ENCODE peak calls at places on chromosomes 12 and 14, in seven cellular contexts. One of them, this sample, is unnamed.

GRCh38 chr12:38399711-38400205 is 83.2 kb downstream of the ALG10B start:
- DNase-seq in fibroblast of lung: no peak
- DNase-seq in hepatocyte: no peak
- DNase-seq in HCT116: no peak
- DNase-seq in neural progenitor cell: peak; percentile 38
- DNase-seq in mammary epithelial cell: no peak
- DNase-seq in endothelial cell of umbilical vein: no peak
- DNase-seq in this sample: peak; percentile 2

GRCh38 chr12:90896164-90896563 is 58.8 kb downstream of the CCER1 start:
- DNase-seq in fibroblast of lung: peak; percentile 56
- DNase-seq in hepatocyte: no peak
- DNase-seq in HCT116: peak; percentile 18
- DNase-seq in neural progenitor cell: no peak
- DNase-seq in mammary epithelial cell: peak; percentile 64
- DNase-seq in endothelial cell of umbilical vein: peak; percentile 23
- DNase-seq in this sample: no peak

GRCh38 chr14:35897616-35898111 is 71.5 kb downstream of the BRMS1L start:
- DNase-seq in fibroblast of lung: no peak
- DNase-seq in hepatocyte: no peak
- DNase-seq in HCT116: no peak
- DNase-seq in neural progenitor cell: peak; percentile 81
- DNase-seq in mammary epithelial cell: no peak
- DNase-seq in endothelial cell of umbilical vein: no peak
- DNase-seq in this sample: no peak

GRCh38 chr12:123269980-123270379 is 1.7 kb downstream of the CDK2AP1 start:
- DNase-seq in fibroblast of lung: no peak
- DNase-seq in hepatocyte: peak; percentile 24
- DNase-seq in HCT116: no peak
- DNase-seq in neural progenitor cell: peak; percentile 47
- DNase-seq in mammary epithelial cell: peak; percentile 29
- DNase-seq in endothelial cell of umbilical vein: peak; percentile 16
- DNase-seq in this sample: peak; percentile 33

GRCh38 chr12:84974177-84974815 is 61.7 kb upstream of the SLC6A15 start:
- DNase-seq in fibroblast of lung: no peak
- DNase-seq in hepatocyte: no peak
- DNase-seq in HCT116: no peak
- DNase-seq in neural progenitor cell: no peak
- DNase-seq in mammary epithelial cell: no peak
- DNase-seq in endothelial cell of umbilical vein: no peak
- DNase-seq in this sample: peak; percentile 47

GRCh38 chr12:53480425-53481107 is 18.7 kb downstream of the MAP3K12 start:
- DNase-seq in fibroblast of lung: no peak
- DNase-seq in hepatocyte: no peak
- DNase-seq in HCT116: no peak
- DNase-seq in neural progenitor cell: no peak
- DNase-seq in mammary epithelial cell: no peak
- DNase-seq in endothelial cell of umbilical vein: no peak
- DNase-seq in this sample: no peak

GRCh38 chr12:29796823-29797263 is 13.1 kb upstream of the TMTC1 start:
- DNase-seq in fibroblast of lung: peak; percentile 97
- DNase-seq in hepatocyte: peak; percentile 60
- DNase-seq in HCT116: peak; percentile 29
- DNase-seq in neural progenitor cell: peak; percentile 55
- DNase-seq in mammary epithelial cell: peak; percentile 81
- DNase-seq in endothelial cell of umbilical vein: peak; percentile 87
- DNase-seq in this sample: peak; percentile 34

GRCh38 chr12:47634127-47634526 is 71.7 kb downstream of the RPAP3 start:
- DNase-seq in fibroblast of lung: no peak
- DNase-seq in hepatocyte: no peak
- DNase-seq in HCT116: no peak
- DNase-seq in neural progenitor cell: no peak
- DNase-seq in mammary epithelial cell: no peak
- DNase-seq in endothelial cell of umbilical vein: no peak
- DNase-seq in this sample: no peak

GRCh38 chr12:82184844-82185243 is 173.3 kb downstream of the CCDC59 start:
- DNase-seq in fibroblast of lung: no peak
- DNase-seq in hepatocyte: no peak
- DNase-seq in HCT116: no peak
- DNase-seq in neural progenitor cell: no peak
- DNase-seq in mammary epithelial cell: no peak
- DNase-seq in endothelial cell of umbilical vein: no peak
- DNase-seq in this sample: no peak

GRCh38 chr14:96016761-96017160 is 22.4 kb upstream of the C14orf132 start:
- DNase-seq in fibroblast of lung: no peak
- DNase-seq in hepatocyte: peak; percentile 28
- DNase-seq in HCT116: no peak
- DNase-seq in neural progenitor cell: peak; percentile 67
- DNase-seq in mammary epithelial cell: no peak
- DNase-seq in endothelial cell of umbilical vein: no peak
- DNase-seq in this sample: no peak

GRCh38 chr12:56993346-56993745 is 13.0 kb downstream of the ZBTB39 start:
- DNase-seq in fibroblast of lung: no peak
- DNase-seq in hepatocyte: no peak
- DNase-seq in HCT116: no peak
- DNase-seq in neural progenitor cell: no peak
- DNase-seq in mammary epithelial cell: no peak
- DNase-seq in endothelial cell of umbilical vein: no peak
- DNase-seq in this sample: no peak

GRCh38 chr12:30974746-30975500 is 48.4 kb downstream of the TSPAN11 start:
- DNase-seq in fibroblast of lung: no peak
- DNase-seq in hepatocyte: no peak
- DNase-seq in HCT116: no peak
- DNase-seq in neural progenitor cell: no peak
- DNase-seq in mammary epithelial cell: no peak
- DNase-seq in endothelial cell of umbilical vein: no peak
- DNase-seq in this sample: no peak

GRCh38 chr14:91311284-91311662 is 66.8 kb upstream of the GPR68 start:
- DNase-seq in fibroblast of lung: no peak
- DNase-seq in hepatocyte: no peak
- DNase-seq in HCT116: no peak
- DNase-seq in neural progenitor cell: no peak
- DNase-seq in mammary epithelial cell: no peak
- DNase-seq in endothelial cell of umbilical vein: no peak
- DNase-seq in this sample: no peak

GRCh38 chr14:36226164-36226563 is 49.6 kb upstream of the PTCSC3 start:
- DNase-seq in fibroblast of lung: no peak
- DNase-seq in hepatocyte: no peak
- DNase-seq in HCT116: no peak
- DNase-seq in neural progenitor cell: no peak
- DNase-seq in mammary epithelial cell: peak; percentile 9
- DNase-seq in endothelial cell of umbilical vein: no peak
- DNase-seq in this sample: no peak

GRCh38 chr12:52826611-52827498 is 7.3 kb downstream of the KRT79 start:
- DNase-seq in fibroblast of lung: no peak
- DNase-seq in hepatocyte: no peak
- DNase-seq in HCT116: no peak
- DNase-seq in neural progenitor cell: no peak
- DNase-seq in mammary epithelial cell: no peak
- DNase-seq in endothelial cell of umbilical vein: no peak
- DNase-seq in this sample: no peak

DNA sequence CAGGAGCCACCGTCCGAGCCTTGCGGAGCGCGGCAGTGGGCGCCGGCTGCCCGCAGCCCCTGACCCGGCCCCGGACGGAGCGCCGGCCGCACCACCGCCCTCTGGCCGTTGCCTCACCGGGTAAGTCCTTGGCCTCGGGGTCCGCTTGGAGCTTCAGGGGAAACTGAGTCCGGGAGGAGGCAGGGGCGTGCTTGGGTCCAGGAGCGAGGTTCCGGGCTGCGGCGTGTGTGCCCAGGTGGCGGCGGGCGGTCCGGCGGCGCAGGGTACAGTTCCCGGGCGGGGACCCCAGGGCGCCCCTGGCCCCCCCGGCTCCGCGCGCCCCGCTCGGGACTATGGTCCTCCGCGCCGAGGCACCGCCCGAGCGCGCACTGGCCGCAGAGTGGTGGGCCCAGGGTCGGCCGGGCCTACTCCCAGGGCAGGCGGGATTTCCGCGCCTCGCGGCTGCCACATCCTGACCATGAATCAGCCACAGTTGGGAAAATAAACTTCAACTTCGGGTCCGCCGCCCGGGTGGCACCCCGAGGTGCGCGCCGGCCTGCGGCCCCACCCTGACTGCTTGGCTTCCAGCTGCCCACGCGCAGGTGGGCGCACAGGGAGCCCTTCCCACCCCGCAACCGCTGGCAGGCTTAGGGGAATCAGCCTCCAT is 325 bp downstream of the INF2 start:
- DNase-seq in fibroblast of lung: peak; percentile 17
- DNase-seq in hepatocyte: no peak
- DNase-seq in HCT116: no peak
- DNase-seq in neural progenitor cell: no peak
- DNase-seq in mammary epithelial cell: peak; percentile 30
- DNase-seq in endothelial cell of umbilical vein: no peak
- DNase-seq in this sample: no peak
- H3K4me1 ChIP-seq in fibroblast of lung: peaks cover 33% of the 10 kb centered on the region
- H3K4me1 ChIP-seq in hepatocyte: peaks cover 36% of the 10 kb centered on the region
- H3K4me1 ChIP-seq in HCT116: peaks cover 41% of the 10 kb centered on the region
- H3K4me1 ChIP-seq in neural progenitor cell: peaks cover 41% of the 10 kb centered on the region
- H3K4me1 ChIP-seq in mammary epithelial cell: peaks cover 74% of the 10 kb centered on the region
- H3K4me1 ChIP-seq in endothelial cell of umbilical vein: peaks cover 33% of the 10 kb centered on the region
- H3K4me1 ChIP-seq in this sample: peaks cover 17% of the 10 kb centered on the region

GRCh38 chr14:22982477-22983245 is at the start of gene AJUBA:
- DNase-seq in fibroblast of lung: peak; percentile 92
- DNase-seq in hepatocyte: peak; percentile 93
- DNase-seq in HCT116: peak; percentile 78
- DNase-seq in neural progenitor cell: peak; percentile 94
- DNase-seq in mammary epithelial cell: peak; percentile 92
- DNase-seq in endothelial cell of umbilical vein: peak; percentile 88
- DNase-seq in this sample: peak; percentile 98

GRCh38 chr14:22981090-22982012 is 1.0 kb downstream of the AJUBA start:
- DNase-seq in fibroblast of lung: no peak
- DNase-seq in hepatocyte: peak; percentile 60
- DNase-seq in HCT116: no peak
- DNase-seq in neural progenitor cell: peak; percentile 57
- DNase-seq in mammary epithelial cell: peak; percentile 34
- DNase-seq in endothelial cell of umbilical vein: peak; percentile 45
- DNase-seq in this sample: no peak

GRCh38 chr14:22979748-22980392 is 2.5 kb downstream of the AJUBA start:
- DNase-seq in fibroblast of lung: no peak
- DNase-seq in hepatocyte: no peak
- DNase-seq in HCT116: no peak
- DNase-seq in neural progenitor cell: no peak
- DNase-seq in mammary epithelial cell: peak; percentile 79
- DNase-seq in endothelial cell of umbilical vein: no peak
- DNase-seq in this sample: no peak

GRCh38 chr14:22980672-22981089 is 1.7 kb downstream of the AJUBA start:
- DNase-seq in fibroblast of lung: no peak
- DNase-seq in hepatocyte: peak; percentile 85
- DNase-seq in HCT116: no peak
- DNase-seq in neural progenitor cell: peak; percentile 87
- DNase-seq in mammary epithelial cell: peak; percentile 69
- DNase-seq in endothelial cell of umbilical vein: no peak
- DNase-seq in this sample: peak; percentile 70

GRCh38 chr14:22982013-22982476 is 306 bp downstream of the AJUBA start:
- DNase-seq in fibroblast of lung: no peak
- DNase-seq in hepatocyte: no peak
- DNase-seq in HCT116: no peak
- DNase-seq in neural progenitor cell: no peak
- DNase-seq in mammary epithelial cell: peak; percentile 27
- DNase-seq in endothelial cell of umbilical vein: peak; percentile 28
- DNase-seq in this sample: peak; percentile 37
- TF ChIP-seq EZH2 in fibroblast of lung: no peak
- TF ChIP-seq EZH2 in hepatocyte: no peak
- TF ChIP-seq EZH2 in HCT116: no peak
- TF ChIP-seq EZH2 in neural progenitor cell: no peak
- TF ChIP-seq EZH2 in mammary epithelial cell: no peak
- TF ChIP-seq EZH2 in endothelial cell of umbilical vein: no peak
- TF ChIP-seq EZH2 in this sample: no peak

GRCh38 chr14:63295991-63296630 is 22.6 kb downstream of the GPHB5 start:
- DNase-seq in fibroblast of lung: no peak
- DNase-seq in hepatocyte: no peak
- DNase-seq in HCT116: no peak
- DNase-seq in neural progenitor cell: no peak
- DNase-seq in mammary epithelial cell: no peak
- DNase-seq in endothelial cell of umbilical vein: peak; percentile 47
- DNase-seq in this sample: no peak
- H3K27ac ChIP-seq in fibroblast of lung: no peak overlapping the region
- H3K27ac ChIP-seq in hepatocyte: no peak overlapping the region
- H3K27ac ChIP-seq in HCT116: no peak overlapping the region
- H3K27ac ChIP-seq in neural progenitor cell: no peak overlapping the region
- H3K27ac ChIP-seq in mammary epithelial cell: no peak overlapping the region
- H3K27ac ChIP-seq in endothelial cell of umbilical vein: no peak overlapping the region
- H3K27ac ChIP-seq in this sample: no peak overlapping the region

GRCh38 chr12:88248606-88249005 is 106.5 kb downstream of the TMTC3 start:
- DNase-seq in fibroblast of lung: no peak
- DNase-seq in hepatocyte: no peak
- DNase-seq in HCT116: no peak
- DNase-seq in neural progenitor cell: no peak
- DNase-seq in mammary epithelial cell: no peak
- DNase-seq in endothelial cell of umbilical vein: no peak
- DNase-seq in this sample: no peak
- H3K4me1 ChIP-seq in fibroblast of lung: peaks cover 9% of the 10 kb centered on the region
- H3K4me1 ChIP-seq in hepatocyte: no peaks in the 10 kb centered on the region
- H3K4me1 ChIP-seq in HCT116: peaks cover 5% of the 10 kb centered on the region
- H3K4me1 ChIP-seq in neural progenitor cell: no peaks in the 10 kb centered on the region
- H3K4me1 ChIP-seq in mammary epithelial cell: peaks cover 14% of the 10 kb centered on the region
- H3K4me1 ChIP-seq in endothelial cell of umbilical vein: peaks cover 15% of the 10 kb centered on the region
- H3K4me1 ChIP-seq in this sample: peaks cover 5% of the 10 kb centered on the region

This sample was measured in A673.